ENCODE peak calls at places on chromosomes 5 and 9, in eight cellular contexts. U, Y, I, X, K, P, R and E are unnamed samples.

GRCh38 chr5:74232281-74232680 is 408.2 kb downstream of the ENC1 start:
- DNase-seq in R (no peak), P (no peak), X (no peak), K (no peak), I (peak), U (no peak), Y (no peak), E (no peak)

GRCh38 chr9:95505676-95506437 is 10.9 kb downstream of the PTCH1 start:
- DNase-seq in Y (no peak), P (no peak), R (no peak), I (peak), K (peak), X (peak), U (peak), E (peak)

GRCh38 chr5:180860273-180860886 is 696 bp downstream of the ZFP62 start:
- DNase-seq in K (no peak), U (peak), P (no peak), X (peak), I (no peak), R (no peak), Y (peak), E (no peak)

GRCh38 chr9:100322954-100323536 is 29.7 kb downstream of the TEX10 start:
- DNase-seq in K (no peak), Y (no peak), P (no peak), X (peak), R (no peak), U (peak), I (peak), E (no peak)

GRCh38 chr9:87685871-87686519 is 39.9 kb upstream of the CTSL start:
- DNase-seq in P (peak), U (no peak), I (no peak), K (peak), Y (no peak), R (no peak), X (no peak), E (no peak)

GRCh38 chr9:130453487-130453886 is 8.7 kb downstream of the ASS1 start:
- DNase-seq in P (no peak), K (peak), R (no peak), Y (no peak), I (peak), U (no peak), X (no peak), E (no peak)

GRCh38 chr5:2591777-2592453 is 159.6 kb downstream of the IRX2 start:
- DNase-seq in K (no peak), I (no peak), P (no peak), U (no peak), Y (no peak), X (no peak), R (no peak), E (no peak)

GRCh38 chr5:163567811-163568210 is 62.4 kb downstream of the MAT2B start:
- DNase-seq in X (no peak), I (no peak), K (no peak), Y (no peak), U (no peak), R (no peak), P (no peak), E (no peak)

GRCh38 chr9:127578952-127579853 is 32.9 kb upstream of the STXBP1 start:
- DNase-seq in R (peak), X (peak), Y (peak), U (peak), K (peak), I (peak), P (peak), E (peak)

GRCh38 chr5:4058899-4059298 is 463.3 kb downstream of the IRX1 start:
- DNase-seq in U (no peak), R (no peak), P (no peak), Y (no peak), X (no peak), I (peak), K (no peak), E (no peak)

GRCh38 chr5:132101385-132101880 is 27.8 kb downstream of the CSF2 start:
- DNase-seq in I (no peak), K (no peak), U (no peak), X (no peak), Y (no peak), R (no peak), P (no peak), E (no peak)

GRCh38 chr9:88746029-88746743 is 211.2 kb downstream of the NXNL2 start:
- DNase-seq in Y (no peak), I (peak), P (no peak), U (no peak), X (no peak), K (no peak), R (no peak), E (peak)

GRCh38 chr5:54275361-54275760 is 35.0 kb downstream of the ARL15 start:
- DNase-seq in U (no peak), P (no peak), I (no peak), R (no peak), X (no peak), K (no peak), Y (no peak), E (no peak)

GRCh38 chr5:155532621-155533314 is 519.2 kb downstream of the KIF4B start:
- DNase-seq in Y (no peak), U (no peak), I (no peak), K (no peak), P (no peak), X (no peak), R (no peak), E (no peak)

GRCh38 chr9:84152204-84152603 is 171.6 kb downstream of the RMI1 start:
- DNase-seq in K (no peak), U (no peak), X (no peak), R (no peak), P (no peak), I (peak), Y (no peak), E (no peak)

GRCh38 chr5:126499742-126500396 is 76.7 kb downstream of the GRAMD2B start:
- DNase-seq in R (no peak), Y (no peak), K (no peak), I (peak), U (no peak), P (no peak), X (peak), E (no peak)

GRCh38 chr5:158609729-158610128 is 490.0 kb downstream of the EBF1 start:
- DNase-seq in K (no peak), P (no peak), X (no peak), I (no peak), Y (no peak), R (no peak), U (no peak), E (no peak)

GRCh38 chr9:114428466-114428865 is 40.7 kb upstream of the AKNA start:
- DNase-seq in I (no peak), K (no peak), R (no peak), Y (no peak), X (no peak), P (no peak), U (no peak), E (peak)

GRCh38 chr9:83219154-83219923 is 156.4 kb upstream of the RASEF start:
- DNase-seq in R (peak), I (peak), Y (no peak), U (peak), P (peak), K (peak), X (peak), E (peak)

GRCh38 chr5:132419517-132420468 is 50.3 kb downstream of the SLC22A5 start:
- DNase-seq in R (no peak), P (no peak), X (peak), I (peak), K (peak), U (peak), Y (peak), E (peak)

GRCh38 chr5:115559524-115559923 is 14.9 kb upstream of the FEM1C start:
- DNase-seq in X (no peak), I (no peak), U (no peak), K (no peak), P (no peak), Y (no peak), R (no peak), E (no peak)

GRCh38 chr5:16642896-16643295 is 26.1 kb upstream of the RETREG1 start:
- DNase-seq in P (no peak), I (no peak), Y (no peak), K (no peak), R (no peak), U (no peak), X (no peak), E (no peak)

GRCh38 chr9:106420511-106420944 is 442.4 kb upstream of the ZNF462 start:
- DNase-seq in R (no peak), P (no peak), K (no peak), Y (no peak), U (no peak), I (no peak), X (no peak), E (no peak)

GRCh38 chr5:78367318-78367991 is 7.0 kb downstream of the SCAMP1 start:
- DNase-seq in U (no peak), Y (no peak), K (no peak), P (no peak), R (no peak), I (no peak), X (no peak), E (no peak)

GRCh38 chr5:92906798-92907380 is 674.1 kb downstream of the NR2F1-AS1 start:
- DNase-seq in X (no peak), U (no peak), Y (no peak), P (no peak), R (no peak), K (no peak), I (no peak), E (no peak)

GRCh38 chr5:150146862-150147579 is 8.6 kb downstream of the PDGFRB start:
- DNase-seq in K (no peak), U (no peak), Y (no peak), R (no peak), X (no peak), P (no peak), I (no peak), E (peak)

GRCh38 chr5:87156631-87157030 is 111.1 kb upstream of the RASA1 start:
- DNase-seq in R (no peak), Y (no peak), P (no peak), K (no peak), I (no peak), U (no peak), X (no peak), E (no peak)

GRCh38 chr5:39015743-39016586 is 58.2 kb downstream of the RICTOR start:
- DNase-seq in P (no peak), K (no peak), X (no peak), U (peak), I (peak), R (no peak), Y (no peak), E (no peak)

GRCh38 chr5:108730617-108731340 is 16.9 kb upstream of the FER start:
- DNase-seq in I (no peak), R (no peak), P (no peak), Y (no peak), X (no peak), U (no peak), K (no peak), E (no peak)

GRCh38 chr5:3155029-3155428 is 403.6 kb upstream of the IRX2 start:
- DNase-seq in U (no peak), X (no peak), K (no peak), Y (no peak), R (no peak), I (no peak), P (no peak), E (no peak)

GRCh38 chr5:23033864-23034263 is 180.7 kb upstream of the CDH12 start:
- DNase-seq in X (no peak), U (no peak), R (no peak), P (no peak), I (no peak), Y (no peak), K (no peak), E (no peak)

GRCh38 chr9:5698810-5699556 is 70.1 kb downstream of the RIC1 start:
- DNase-seq in K (no peak), R (no peak), X (no peak), P (no peak), Y (no peak), I (peak), U (no peak), E (no peak)

GRCh38 chr9:37417857-37418618 is 4.5 kb upstream of the GRHPR start:
- DNase-seq in U (no peak), X (no peak), K (peak), R (no peak), Y (no peak), P (no peak), I (no peak), E (no peak)

GRCh38 chr9:98074119-98074990 is 17.8 kb downstream of the NANS start:
- DNase-seq in X (peak), K (peak), I (peak), P (peak), Y (peak), U (peak), R (no peak), E (no peak)

GRCh38 chr5:110055301-110055700 is 365.6 kb downstream of the MAN2A1 start:
- DNase-seq in X (no peak), Y (no peak), R (no peak), K (no peak), U (no peak), I (no peak), P (no peak), E (no peak)

GRCh38 chr5:81091199-81091598 is 131.0 kb downstream of the RASGRF2 start:
- DNase-seq in I (no peak), R (no peak), U (no peak), Y (no peak), P (no peak), X (no peak), K (no peak), E (no peak)

GRCh38 chr9:134219721-134220060 is 55.3 kb upstream of the RNU6ATAC start:
- DNase-seq in R (no peak), I (no peak), P (no peak), U (no peak), Y (no peak), X (no peak), K (peak), E (peak)

GRCh38 chr5:36875051-36875788 is 1.3 kb upstream of the NIPBL start:
- DNase-seq in R (peak), K (peak), P (peak), U (peak), Y (peak), X (peak), I (peak), E (peak)